ENCODE peak calls at places on chromosomes 12 and 14, in seven cellular contexts. One of them, this sample, is unnamed.

GRCh38 chr14:67515386-67516079 is 17.6 kb upstream of the PLEKHH1 start:
- DNase-seq in A549: peak
- DNase-seq in PC-3: peak
- DNase-seq in right lobe of liver: peak
- DNase-seq in IMR-90: no peak
- DNase-seq in pancreas: no peak
- DNase-seq in ovary: no peak
- DNase-seq in this sample: peak

GRCh38 chr12:132441871-132442863 is 47.8 kb upstream of the FBRSL1 start:
- DNase-seq in A549: no peak
- DNase-seq in PC-3: no peak
- DNase-seq in right lobe of liver: no peak
- DNase-seq in IMR-90: no peak
- DNase-seq in pancreas: no peak
- DNase-seq in ovary: no peak
- DNase-seq in this sample: no peak

GRCh38 chr12:124259168-124260066 is 35.5 kb upstream of the RFLNA start:
- DNase-seq in A549: no peak
- DNase-seq in PC-3: no peak
- DNase-seq in right lobe of liver: no peak
- DNase-seq in IMR-90: no peak
- DNase-seq in pancreas: no peak
- DNase-seq in ovary: no peak
- DNase-seq in this sample: peak

GRCh38 chr14:74290415-74290814 is 12.3 kb downstream of the ABCD4 start:
- DNase-seq in A549: peak
- DNase-seq in PC-3: peak
- DNase-seq in right lobe of liver: no peak
- DNase-seq in IMR-90: peak
- DNase-seq in pancreas: no peak
- DNase-seq in ovary: no peak
- DNase-seq in this sample: peak

GRCh38 chr12:19179986-19180385 is 50.5 kb downstream of the PLEKHA5 start:
- DNase-seq in A549: no peak
- DNase-seq in PC-3: no peak
- DNase-seq in right lobe of liver: no peak
- DNase-seq in IMR-90: no peak
- DNase-seq in pancreas: no peak
- DNase-seq in ovary: no peak
- DNase-seq in this sample: no peak

GRCh38 chr14:96564389-96564788 is 62.2 kb downstream of the PAPOLA start:
- DNase-seq in A549: no peak
- DNase-seq in PC-3: no peak
- DNase-seq in right lobe of liver: no peak
- DNase-seq in IMR-90: no peak
- DNase-seq in pancreas: no peak
- DNase-seq in ovary: no peak
- DNase-seq in this sample: no peak

GRCh38 chr12:106030210-106031175 is 108.3 kb downstream of the NUAK1 start:
- DNase-seq in A549: peak
- DNase-seq in PC-3: peak
- DNase-seq in right lobe of liver: no peak
- DNase-seq in IMR-90: peak
- DNase-seq in pancreas: no peak
- DNase-seq in ovary: no peak
- DNase-seq in this sample: peak

GRCh38 chr12:70606001-70606400 is 31.2 kb downstream of the PTPRB start:
- DNase-seq in A549: no peak
- DNase-seq in PC-3: peak
- DNase-seq in right lobe of liver: no peak
- DNase-seq in IMR-90: peak
- DNase-seq in pancreas: no peak
- DNase-seq in ovary: no peak
- DNase-seq in this sample: peak

GRCh38 chr12:104291867-104292524 is 11.5 kb upstream of the EID3 start:
- DNase-seq in A549: no peak
- DNase-seq in PC-3: peak
- DNase-seq in right lobe of liver: no peak
- DNase-seq in IMR-90: no peak
- DNase-seq in pancreas: no peak
- DNase-seq in ovary: no peak
- DNase-seq in this sample: no peak

GRCh38 chr14:21241218-21241819 is 27.9 kb downstream of the HNRNPC start:
- DNase-seq in A549: no peak
- DNase-seq in PC-3: peak
- DNase-seq in right lobe of liver: no peak
- DNase-seq in IMR-90: peak
- DNase-seq in pancreas: no peak
- DNase-seq in ovary: no peak
- DNase-seq in this sample: no peak

GRCh38 chr12:24360907-24361306 is 411.4 kb upstream of the SOX5 start:
- DNase-seq in A549: no peak
- DNase-seq in PC-3: no peak
- DNase-seq in right lobe of liver: no peak
- DNase-seq in IMR-90: peak
- DNase-seq in pancreas: no peak
- DNase-seq in ovary: no peak
- DNase-seq in this sample: no peak

GRCh38 chr12:115619889-115620288 is 657.6 kb downstream of the MED13L start:
- DNase-seq in A549: no peak
- DNase-seq in PC-3: no peak
- DNase-seq in right lobe of liver: no peak
- DNase-seq in IMR-90: no peak
- DNase-seq in pancreas: no peak
- DNase-seq in ovary: no peak
- DNase-seq in this sample: no peak

GRCh38 chr14:53938126-53938671 is 18.4 kb downstream of the BMP4 start:
- DNase-seq in A549: no peak
- DNase-seq in PC-3: peak
- DNase-seq in right lobe of liver: no peak
- DNase-seq in IMR-90: no peak
- DNase-seq in pancreas: no peak
- DNase-seq in ovary: no peak
- DNase-seq in this sample: no peak

GRCh38 chr12:24955389-24955788 is 6.5 kb upstream of the BCAT1 start:
- DNase-seq in A549: no peak
- DNase-seq in PC-3: no peak
- DNase-seq in right lobe of liver: no peak
- DNase-seq in IMR-90: no peak
- DNase-seq in pancreas: no peak
- DNase-seq in ovary: no peak
- DNase-seq in this sample: no peak

GRCh38 chr14:99603471-99603933 is 505 bp downstream of the CCDC85C start:
- DNase-seq in A549: no peak
- DNase-seq in PC-3: peak
- DNase-seq in right lobe of liver: peak
- DNase-seq in IMR-90: peak
- DNase-seq in pancreas: peak
- DNase-seq in ovary: peak
- DNase-seq in this sample: peak

GRCh38 chr12:15212877-15213276 is 8.3 kb downstream of the RERG start:
- DNase-seq in A549: no peak
- DNase-seq in PC-3: no peak
- DNase-seq in right lobe of liver: no peak
- DNase-seq in IMR-90: no peak
- DNase-seq in pancreas: no peak
- DNase-seq in ovary: no peak
- DNase-seq in this sample: no peak

GRCh38 chr14:86777950-86778602 is 1214.9 kb downstream of the GALC start:
- DNase-seq in A549: no peak
- DNase-seq in PC-3: peak
- DNase-seq in right lobe of liver: no peak
- DNase-seq in IMR-90: peak
- DNase-seq in pancreas: no peak
- DNase-seq in ovary: no peak
- DNase-seq in this sample: peak

GRCh38 chr14:24078146-24078545 is 6.8 kb downstream of the CPNE6 start:
- DNase-seq in A549: no peak
- DNase-seq in PC-3: no peak
- DNase-seq in right lobe of liver: no peak
- DNase-seq in IMR-90: no peak
- DNase-seq in pancreas: no peak
- DNase-seq in ovary: no peak
- DNase-seq in this sample: no peak

GRCh38 chr12:99250091-99250490 is 397.5 kb upstream of the GARIN6 start:
- DNase-seq in A549: no peak
- DNase-seq in PC-3: no peak
- DNase-seq in right lobe of liver: no peak
- DNase-seq in IMR-90: no peak
- DNase-seq in pancreas: no peak
- DNase-seq in ovary: no peak
- DNase-seq in this sample: no peak

GRCh38 chr12:30867415-30867814 is 59.1 kb upstream of the TSPAN11 start:
- DNase-seq in A549: no peak
- DNase-seq in PC-3: no peak
- DNase-seq in right lobe of liver: no peak
- DNase-seq in IMR-90: no peak
- DNase-seq in pancreas: no peak
- DNase-seq in ovary: no peak
- DNase-seq in this sample: no peak

GRCh38 chr12:41188841-41189394 is 798 bp downstream of the PDZRN4 start:
- DNase-seq in A549: no peak
- DNase-seq in PC-3: no peak
- DNase-seq in right lobe of liver: no peak
- DNase-seq in IMR-90: no peak
- DNase-seq in pancreas: no peak
- DNase-seq in ovary: no peak
- DNase-seq in this sample: no peak
- H3K4me3 ChIP-seq in A549: peak
- H3K4me3 ChIP-seq in PC-3: no peak
- H3K4me3 ChIP-seq in right lobe of liver: peak
- H3K4me3 ChIP-seq in IMR-90: no peak
- H3K4me3 ChIP-seq in pancreas: peak
- H3K4me3 ChIP-seq in ovary: peak
- H3K4me3 ChIP-seq in this sample: no peak

GRCh38 chr12:49030119-49030518 is 11.5 kb upstream of the PRKAG1 start:
- DNase-seq in A549: no peak
- DNase-seq in PC-3: no peak
- DNase-seq in right lobe of liver: no peak
- DNase-seq in IMR-90: no peak
- DNase-seq in pancreas: no peak
- DNase-seq in ovary: no peak
- DNase-seq in this sample: no peak
- TF ChIP-seq CTCF in A549: no peak
- TF ChIP-seq CTCF in PC-3: no peak
- TF ChIP-seq CTCF in right lobe of liver: no peak
- TF ChIP-seq CTCF in IMR-90: no peak
- TF ChIP-seq CTCF in pancreas: no peak
- TF ChIP-seq CTCF in ovary: no peak
- TF ChIP-seq CTCF in this sample: no peak

GRCh38 chr14:35810963-35811362 is 1.9 kb upstream of the RALGAPA1 start:
- DNase-seq in A549: no peak
- DNase-seq in PC-3: no peak
- DNase-seq in right lobe of liver: no peak
- DNase-seq in IMR-90: no peak
- DNase-seq in pancreas: no peak
- DNase-seq in ovary: no peak
- DNase-seq in this sample: no peak

GRCh38 chr14:35809597-35809996 is 502 bp upstream of the RALGAPA1 start:
- DNase-seq in A549: no peak
- DNase-seq in PC-3: no peak
- DNase-seq in right lobe of liver: no peak
- DNase-seq in IMR-90: no peak
- DNase-seq in pancreas: no peak
- DNase-seq in ovary: no peak
- DNase-seq in this sample: no peak

GRCh38 chr14:35808076-35808657 is 928 bp downstream of the RALGAPA1 start:
- DNase-seq in A549: no peak
- DNase-seq in PC-3: peak
- DNase-seq in right lobe of liver: no peak
- DNase-seq in IMR-90: no peak
- DNase-seq in pancreas: no peak
- DNase-seq in ovary: no peak
- DNase-seq in this sample: peak

GRCh38 chr14:35806006-35806907 is 2.8 kb downstream of the RALGAPA1 start:
- DNase-seq in A549: no peak
- DNase-seq in PC-3: no peak
- DNase-seq in right lobe of liver: no peak
- DNase-seq in IMR-90: no peak
- DNase-seq in pancreas: no peak
- DNase-seq in ovary: no peak
- DNase-seq in this sample: no peak

DNA sequence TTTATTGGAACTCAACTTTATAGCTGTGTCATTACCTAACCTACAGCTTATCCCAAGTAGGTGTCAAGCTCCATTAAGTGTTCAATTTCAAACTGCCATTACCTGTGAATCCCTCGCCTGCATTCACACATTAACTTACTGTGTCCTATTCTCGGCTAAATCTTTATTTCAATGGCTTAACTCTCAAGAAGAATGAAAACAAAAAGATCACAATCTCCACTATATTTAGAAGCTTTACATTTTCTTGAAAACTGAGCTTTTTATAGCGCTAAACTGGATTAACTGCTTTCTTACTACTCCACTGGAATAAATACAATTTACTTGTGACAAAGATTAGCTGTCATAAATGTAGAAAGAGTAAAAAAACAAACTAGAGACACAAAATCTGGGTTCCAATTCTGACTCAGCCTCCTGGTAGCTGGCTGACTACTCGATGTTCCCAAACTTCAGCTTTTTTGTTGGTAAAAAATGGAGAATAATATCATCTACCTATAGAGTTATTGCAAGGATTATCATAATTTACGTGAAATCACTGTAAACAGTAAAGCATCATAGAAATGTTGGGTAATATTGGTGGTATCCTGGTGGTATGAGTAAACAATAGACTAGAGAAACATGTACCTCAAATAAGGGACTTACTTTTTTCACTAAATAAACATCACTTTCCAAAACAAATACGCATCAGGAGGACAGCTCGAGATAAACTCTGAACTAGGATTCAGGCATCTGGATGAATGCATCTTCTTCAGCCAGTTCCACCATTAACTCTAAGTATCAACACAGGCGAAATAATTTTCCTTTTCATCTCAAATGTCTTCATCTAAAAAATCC is 1.7 kb downstream of the RALGAPA1 start:
- DNase-seq in A549: no peak
- DNase-seq in PC-3: no peak
- DNase-seq in right lobe of liver: no peak
- DNase-seq in IMR-90: no peak
- DNase-seq in pancreas: no peak
- DNase-seq in ovary: no peak
- DNase-seq in this sample: no peak
- H3K4me3 ChIP-seq in A549: peak
- H3K4me3 ChIP-seq in PC-3: peak
- H3K4me3 ChIP-seq in right lobe of liver: peak
- H3K4me3 ChIP-seq in IMR-90: peak
- H3K4me3 ChIP-seq in pancreas: peak
- H3K4me3 ChIP-seq in ovary: peak
- H3K4me3 ChIP-seq in this sample: peak

GRCh38 chr14:77653473-77653872 is 37.0 kb upstream of the SPTLC2 start:
- DNase-seq in A549: no peak
- DNase-seq in PC-3: no peak
- DNase-seq in right lobe of liver: no peak
- DNase-seq in IMR-90: no peak
- DNase-seq in pancreas: no peak
- DNase-seq in ovary: no peak
- DNase-seq in this sample: no peak
- TF ChIP-seq CTCF in A549: no peak
- TF ChIP-seq CTCF in PC-3: peak
- TF ChIP-seq CTCF in right lobe of liver: no peak
- TF ChIP-seq CTCF in IMR-90: peak
- TF ChIP-seq CTCF in pancreas: no peak
- TF ChIP-seq CTCF in ovary: no peak
- TF ChIP-seq CTCF in this sample: no peak

This sample was measured in epithelial cell of esophagus.